ENCODE peak calls at places on chromosomes 3 and 15, in seven cellular contexts. V is AG04450, P is Caco-2, A is foreskin fibroblast, Y is WTC11, Q is AG10803, L is HFFc6. Z is an unnamed sample.

GRCh38 chr3:16468114-16469098 is 45.1 kb downstream of the RFTN1 start:
- DNase-seq in V (no peak), P (no peak), A (no peak), Y (no peak), Q (no peak), L (no peak), Z (no peak)

GRCh38 chr3:17806201-17806600 is 63.8 kb upstream of the TBC1D5 start:
- DNase-seq in V (no peak), P (no peak), A (no peak), Y (no peak), Q (no peak), L (no peak), Z (no peak)

GRCh38 chr15:40968290-40969085 is 15.2 kb downstream of the CHAC1 start:
- DNase-seq in V (no peak), P (no peak), A (no peak), Y (no peak), Q (no peak), L (no peak), Z (no peak)

GRCh38 chr3:71129611-71130515 is 453.7 kb downstream of the FOXP1 start:
- DNase-seq in V (no peak), P (no peak), A (peak; percentile 81), Y (no peak), Q (peak; percentile 54), L (peak; percentile 68), Z (no peak)

GRCh38 chr3:27859821-27860220 is 137.7 kb upstream of the EOMES start:
- DNase-seq in V (no peak), P (no peak), A (no peak), Y (no peak), Q (no peak), L (no peak), Z (no peak)

GRCh38 chr15:24823473-24823872 is 131.3 kb upstream of the SNRPN start:
- DNase-seq in V (no peak), P (no peak), A (no peak), Y (peak; percentile 94), Q (no peak), L (no peak), Z (peak; percentile 79)

GRCh38 chr3:63067999-63068645 is 192.9 kb upstream of the CADPS start:
- DNase-seq in V (no peak), P (peak; percentile 55), A (peak; percentile 59), Y (peak; percentile 42), Q (peak; percentile 44), L (no peak), Z (peak; percentile 64)

GRCh38 chr3:55721716-55722484 is 234.8 kb upstream of the WNT5A start:
- DNase-seq in V (no peak), P (peak; percentile 31), A (peak; percentile 64), Y (peak; percentile 43), Q (peak; percentile 42), L (peak; percentile 36), Z (peak; percentile 40)

GRCh38 chr15:95106781-95107180 is 875.4 kb downstream of the MCTP2 start:
- DNase-seq in V (no peak), P (no peak), A (no peak), Y (no peak), Q (no peak), L (no peak), Z (no peak)

GRCh38 chr3:73801444-73801843 is 176.7 kb upstream of the PDZRN3 start:
- DNase-seq in V (no peak), P (no peak), A (peak; percentile 24), Y (no peak), Q (no peak), L (no peak), Z (no peak)

GRCh38 chr3:52347716-52348635 is 31.9 kb downstream of the DNAH1 start:
- DNase-seq in V (no peak), P (no peak), A (peak; percentile 29), Y (no peak), Q (no peak), L (no peak), Z (no peak)

GRCh38 chr3:152969557-152970300 is 134.8 kb downstream of the P2RY1 start:
- DNase-seq in V (no peak), P (peak; percentile 31), A (peak; percentile 71), Y (no peak), Q (peak; percentile 84), L (peak; percentile 17), Z (no peak)

GRCh38 chr3:48429416-48430358 is at the start of gene PLXNB1:
- DNase-seq in V (no peak), P (peak; percentile 93), A (peak; percentile 78), Y (peak; percentile 93), Q (peak; percentile 57), L (no peak), Z (peak; percentile 61)

GRCh38 chr3:59367150-59367549 is 317.3 kb upstream of the CFAP20DC start:
- DNase-seq in V (no peak), P (no peak), A (no peak), Y (no peak), Q (no peak), L (no peak), Z (no peak)

GRCh38 chr3:195037017-195037373 is 234.0 kb downstream of the XXYLT1 start:
- DNase-seq in V (no peak), P (no peak), A (no peak), Y (no peak), Q (no peak), L (no peak), Z (no peak)

GRCh38 chr3:195036203-195037016 is 234.5 kb downstream of the XXYLT1 start:
- DNase-seq in V (no peak), P (no peak), A (no peak), Y (no peak), Q (no peak), L (no peak), Z (no peak)

GRCh38 chr3:195034541-195034940 is 236.4 kb downstream of the XXYLT1 start:
- DNase-seq in V (no peak), P (no peak), A (no peak), Y (no peak), Q (no peak), L (no peak), Z (no peak)

GRCh38 chr3:195034101-195034500 is 236.9 kb downstream of the XXYLT1 start:
- DNase-seq in V (no peak), P (no peak), A (no peak), Y (no peak), Q (no peak), L (no peak), Z (no peak)

DNA sequence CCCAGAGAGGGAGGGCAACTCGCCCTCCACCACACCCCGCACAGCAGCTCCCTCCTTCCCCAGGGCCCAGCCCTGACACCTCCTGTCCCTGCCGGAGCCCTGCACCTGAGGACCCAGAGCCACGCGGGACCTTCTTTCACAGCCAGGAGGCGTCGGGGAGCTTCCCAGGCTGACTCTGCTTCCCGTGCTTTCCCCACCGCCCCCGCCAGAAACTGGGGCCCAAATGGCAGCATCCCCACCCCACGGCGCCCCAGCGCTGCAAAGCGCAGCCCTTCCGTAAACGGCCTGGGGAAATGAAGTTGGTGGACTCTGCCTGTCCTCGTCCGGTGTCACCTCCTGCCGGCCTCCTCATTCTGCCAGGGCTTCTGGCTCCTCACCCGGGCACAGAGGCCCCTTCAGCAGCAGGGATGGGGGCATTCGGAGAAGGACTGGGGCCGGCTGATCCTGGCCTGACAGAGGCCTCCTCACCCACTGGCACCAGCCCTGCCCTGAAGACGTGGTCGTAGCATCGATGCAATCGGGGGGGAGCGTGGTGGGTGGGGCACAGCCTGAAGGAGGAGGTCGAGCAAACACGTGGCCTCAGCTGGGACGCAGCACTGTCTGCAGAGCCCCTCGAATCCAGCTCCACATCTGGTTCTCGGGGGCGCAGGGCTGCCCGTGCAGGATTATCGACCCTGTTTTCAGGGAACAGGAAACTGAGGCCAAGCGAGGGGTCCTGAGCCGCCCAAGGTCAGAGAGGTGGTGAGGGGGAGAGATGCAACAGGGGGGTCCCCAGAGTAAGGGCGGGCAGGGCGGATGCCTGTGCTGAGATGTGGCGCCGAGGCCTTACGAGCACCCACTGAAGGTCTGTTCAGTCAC is 235.4 kb downstream of the XXYLT1 start:
- DNase-seq in V (no peak), P (peak; percentile 36), A (no peak), Y (peak; percentile 73), Q (no peak), L (no peak), Z (peak; percentile 26)
- TF ChIP-seq CTCF in V (peak; percentile 35), P (no peak), A (peak; percentile 16), Y (no peak), Q (no peak), L (peak; percentile 53), Z (no peak)

GRCh38 chr3:194339356-194339755 is 11.8 kb downstream of the CPN2 start:
- DNase-seq in V (no peak), P (no peak), A (no peak), Y (peak; percentile 38), Q (no peak), L (no peak), Z (no peak)
- TF ChIP-seq CTCF in V (no peak), P (peak; percentile 12), A (no peak), Y (peak; percentile 14), Q (no peak), L (peak; percentile 34), Z (no peak)

GRCh38 chr15:98785408-98785795 is 137.1 kb downstream of the IGF1R start:
- DNase-seq in V (no peak), P (no peak), A (no peak), Y (no peak), Q (no peak), L (no peak), Z (no peak)

GRCh38 chr15:98787936-98788757 is 139.8 kb downstream of the IGF1R start:
- DNase-seq in V (no peak), P (peak; percentile 29), A (no peak), Y (no peak), Q (no peak), L (no peak), Z (no peak)

GRCh38 chr15:98787190-98787589 is 138.9 kb downstream of the IGF1R start:
- DNase-seq in V (no peak), P (no peak), A (no peak), Y (no peak), Q (no peak), L (no peak), Z (no peak)

GRCh38 chr15:98786706-98787105 is 138.4 kb downstream of the IGF1R start:
- DNase-seq in V (no peak), P (no peak), A (no peak), Y (no peak), Q (no peak), L (no peak), Z (no peak)

GRCh38 chr15:98785796-98786581 is 137.7 kb downstream of the IGF1R start:
- DNase-seq in V (no peak), P (no peak), A (no peak), Y (peak; percentile 50), Q (no peak), L (no peak), Z (no peak)
- TF ChIP-seq CTCF in V (no peak), P (no peak), A (no peak), Y (no peak), Q (no peak), L (no peak), Z (no peak)

GRCh38 chr3:11019116-11019515 is 26.6 kb downstream of the SLC6A1 start:
- DNase-seq in V (no peak), P (no peak), A (no peak), Y (no peak), Q (no peak), L (no peak), Z (no peak)

GRCh38 chr3:11022115-11022514 is 29.6 kb downstream of the SLC6A1 start:
- DNase-seq in V (no peak), P (no peak), A (no peak), Y (no peak), Q (no peak), L (no peak), Z (no peak)

GRCh38 chr3:11020764-11021163 is 28.2 kb downstream of the SLC6A1 start:
- DNase-seq in V (no peak), P (no peak), A (no peak), Y (no peak), Q (no peak), L (no peak), Z (no peak)

GRCh38 chr3:11024181-11024580 is 31.6 kb downstream of the SLC6A1 start:
- DNase-seq in V (no peak), P (no peak), A (no peak), Y (no peak), Q (no peak), L (no peak), Z (no peak)

GRCh38 chr3:11021611-11022011 is 29.1 kb downstream of the SLC6A1 start:
- DNase-seq in V (no peak), P (no peak), A (no peak), Y (peak; percentile 31), Q (no peak), L (no peak), Z (no peak)
- TF ChIP-seq CTCF in V (no peak), P (no peak), A (no peak), Y (no peak), Q (no peak), L (peak; percentile 14), Z (no peak)